ENCODE peak calls at places on chromosomes 6 and 20, in seven cellular contexts. One of them, this sample, is unnamed.

GRCh38 chr6:100209323-100210137 is 215.5 kb upstream of the MCHR2 start:
- DNase-seq in caudate nucleus: no peak
- DNase-seq in GM23248: peak
- DNase-seq in left ventricle myocardium inferior: no peak
- DNase-seq in ovary: no peak
- DNase-seq in heart right ventricle: no peak
- DNase-seq in keratinocyte: no peak
- DNase-seq in this sample: no peak

GRCh38 chr6:54204921-54205511 is 93.8 kb downstream of the MLIP start:
- DNase-seq in ovary: no peak
- DNase-seq in left ventricle myocardium inferior: no peak
- DNase-seq in heart right ventricle: peak
- DNase-seq in GM23248: no peak
- DNase-seq in keratinocyte: no peak
- DNase-seq in caudate nucleus: no peak
- DNase-seq in this sample: no peak

GRCh38 chr6:157725836-157726235 is 97.2 kb upstream of the SNX9 start:
- DNase-seq in caudate nucleus: no peak
- DNase-seq in left ventricle myocardium inferior: no peak
- DNase-seq in heart right ventricle: no peak
- DNase-seq in GM23248: no peak
- DNase-seq in keratinocyte: no peak
- DNase-seq in ovary: no peak
- DNase-seq in this sample: no peak

GRCh38 chr6:107345398-107345797 is 114.0 kb downstream of the PDSS2 start:
- DNase-seq in keratinocyte: no peak
- DNase-seq in caudate nucleus: no peak
- DNase-seq in GM23248: peak
- DNase-seq in ovary: no peak
- DNase-seq in heart right ventricle: no peak
- DNase-seq in left ventricle myocardium inferior: no peak
- DNase-seq in this sample: no peak

GRCh38 chr6:20173833-20174796 is 38.2 kb downstream of the MBOAT1 start:
- DNase-seq in caudate nucleus: no peak
- DNase-seq in keratinocyte: no peak
- DNase-seq in GM23248: no peak
- DNase-seq in ovary: no peak
- DNase-seq in heart right ventricle: no peak
- DNase-seq in left ventricle myocardium inferior: no peak
- DNase-seq in this sample: no peak

GRCh38 chr6:56033451-56033850 is 158.1 kb upstream of the BMP5 start:
- DNase-seq in left ventricle myocardium inferior: no peak
- DNase-seq in caudate nucleus: no peak
- DNase-seq in GM23248: no peak
- DNase-seq in keratinocyte: no peak
- DNase-seq in heart right ventricle: no peak
- DNase-seq in ovary: no peak
- DNase-seq in this sample: no peak

GRCh38 chr20:47243003-47243402 is 113.5 kb downstream of the ZMYND8 start:
- DNase-seq in keratinocyte: no peak
- DNase-seq in heart right ventricle: no peak
- DNase-seq in caudate nucleus: no peak
- DNase-seq in left ventricle myocardium inferior: no peak
- DNase-seq in ovary: no peak
- DNase-seq in GM23248: no peak
- DNase-seq in this sample: no peak

GRCh38 chr6:148736779-148737412 is 9.9 kb upstream of the UST start:
- DNase-seq in left ventricle myocardium inferior: no peak
- DNase-seq in ovary: no peak
- DNase-seq in caudate nucleus: no peak
- DNase-seq in GM23248: peak
- DNase-seq in keratinocyte: no peak
- DNase-seq in heart right ventricle: no peak
- DNase-seq in this sample: no peak

GRCh38 chr6:70371454-70372105 is 41.7 kb upstream of the FAM135A start:
- DNase-seq in left ventricle myocardium inferior: no peak
- DNase-seq in keratinocyte: peak
- DNase-seq in ovary: no peak
- DNase-seq in GM23248: peak
- DNase-seq in caudate nucleus: no peak
- DNase-seq in heart right ventricle: no peak
- DNase-seq in this sample: no peak

GRCh38 chr6:75504902-75505233 is 11.3 kb upstream of the FILIP1 start:
- DNase-seq in heart right ventricle: peak
- DNase-seq in GM23248: peak
- DNase-seq in left ventricle myocardium inferior: no peak
- DNase-seq in ovary: no peak
- DNase-seq in keratinocyte: no peak
- DNase-seq in caudate nucleus: no peak
- DNase-seq in this sample: no peak

GRCh38 chr20:10213526-10213925 is 5.1 kb upstream of the SNAP25 start:
- DNase-seq in caudate nucleus: no peak
- DNase-seq in ovary: no peak
- DNase-seq in GM23248: no peak
- DNase-seq in heart right ventricle: no peak
- DNase-seq in left ventricle myocardium inferior: no peak
- DNase-seq in keratinocyte: no peak
- DNase-seq in this sample: no peak

GRCh38 chr6:41767112-41767946 is 12.4 kb downstream of the FRS3 start:
- DNase-seq in GM23248: peak
- DNase-seq in left ventricle myocardium inferior: peak
- DNase-seq in ovary: no peak
- DNase-seq in keratinocyte: no peak
- DNase-seq in caudate nucleus: no peak
- DNase-seq in heart right ventricle: peak
- DNase-seq in this sample: no peak

GRCh38 chr6:13355969-13356368 is 27.6 kb upstream of the TBC1D7 start:
- DNase-seq in keratinocyte: peak
- DNase-seq in GM23248: no peak
- DNase-seq in heart right ventricle: no peak
- DNase-seq in ovary: no peak
- DNase-seq in left ventricle myocardium inferior: no peak
- DNase-seq in caudate nucleus: no peak
- DNase-seq in this sample: no peak

GRCh38 chr6:137119196-137120104 is 54.0 kb downstream of the IL22RA2 start:
- DNase-seq in caudate nucleus: no peak
- DNase-seq in keratinocyte: no peak
- DNase-seq in left ventricle myocardium inferior: no peak
- DNase-seq in GM23248: no peak
- DNase-seq in heart right ventricle: peak
- DNase-seq in ovary: no peak
- DNase-seq in this sample: no peak

GRCh38 chr6:169996652-169997051 is 245.2 kb downstream of the ERMARD start:
- DNase-seq in left ventricle myocardium inferior: no peak
- DNase-seq in keratinocyte: no peak
- DNase-seq in GM23248: no peak
- DNase-seq in ovary: no peak
- DNase-seq in caudate nucleus: no peak
- DNase-seq in heart right ventricle: no peak
- DNase-seq in this sample: no peak

GRCh38 chr6:27592107-27592480 is 119.2 kb upstream of the ZNF184 start:
- DNase-seq in heart right ventricle: no peak
- DNase-seq in GM23248: no peak
- DNase-seq in caudate nucleus: no peak
- DNase-seq in keratinocyte: no peak
- DNase-seq in left ventricle myocardium inferior: no peak
- DNase-seq in ovary: no peak
- DNase-seq in this sample: no peak

GRCh38 chr6:105994522-105995402 is 91.4 kb upstream of the PRDM1 start:
- DNase-seq in GM23248: peak
- DNase-seq in heart right ventricle: peak
- DNase-seq in caudate nucleus: no peak
- DNase-seq in keratinocyte: no peak
- DNase-seq in ovary: peak
- DNase-seq in left ventricle myocardium inferior: peak
- DNase-seq in this sample: no peak

GRCh38 chr20:4076671-4077070 is 61.3 kb upstream of the RNF24 start:
- DNase-seq in GM23248: peak
- DNase-seq in left ventricle myocardium inferior: no peak
- DNase-seq in keratinocyte: no peak
- DNase-seq in caudate nucleus: no peak
- DNase-seq in heart right ventricle: no peak
- DNase-seq in ovary: no peak
- DNase-seq in this sample: no peak

GRCh38 chr6:108168501-108168979 is 2.7 kb downstream of the NR2E1 start:
- DNase-seq in keratinocyte: no peak
- DNase-seq in ovary: no peak
- DNase-seq in GM23248: peak
- DNase-seq in caudate nucleus: no peak
- DNase-seq in heart right ventricle: peak
- DNase-seq in left ventricle myocardium inferior: no peak
- DNase-seq in this sample: no peak

DNA sequence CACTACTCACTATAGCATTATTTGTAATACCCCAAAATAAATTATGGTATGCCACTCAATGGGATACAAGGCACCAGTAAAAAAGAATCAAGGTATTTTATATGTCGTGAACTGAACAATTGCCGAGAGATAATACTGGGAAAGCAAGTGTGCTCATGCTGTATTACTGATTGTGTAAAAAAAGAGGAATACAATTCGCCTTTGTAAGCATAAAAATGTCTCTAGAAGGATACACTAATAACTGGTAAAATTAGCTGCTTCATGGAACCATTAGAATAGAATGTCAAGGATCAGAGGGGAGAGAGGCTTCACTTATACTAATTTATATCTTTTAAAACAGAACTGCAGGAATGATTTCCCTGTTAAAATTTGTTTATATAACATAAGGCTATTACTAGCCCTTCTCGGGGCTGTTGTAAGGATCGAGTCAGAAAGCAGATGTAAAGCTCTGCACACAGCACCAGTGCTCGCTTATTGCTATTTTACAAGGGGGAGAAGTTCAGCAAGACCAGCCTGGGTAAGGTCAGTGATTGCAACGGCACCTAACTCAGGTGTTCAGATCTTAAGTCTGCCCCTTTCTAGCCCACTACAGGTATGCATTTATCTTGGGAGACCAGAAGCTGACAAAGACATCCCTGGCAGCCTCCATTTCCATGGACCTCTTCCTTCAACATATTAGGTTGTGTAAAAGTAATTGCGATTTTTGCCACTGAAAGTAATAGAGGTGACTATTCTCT is 61.6 kb downstream of the MYH7B start:
- DNase-seq in ovary: no peak
- DNase-seq in left ventricle myocardium inferior: no peak
- DNase-seq in GM23248: no peak
- DNase-seq in keratinocyte: no peak
- DNase-seq in caudate nucleus: no peak
- DNase-seq in heart right ventricle: no peak
- DNase-seq in this sample: no peak
- H3K27ac ChIP-seq in ovary: no peak
- H3K27ac ChIP-seq in left ventricle myocardium inferior: no peak
- H3K27ac ChIP-seq in GM23248: peak
- H3K27ac ChIP-seq in keratinocyte: no peak
- H3K27ac ChIP-seq in caudate nucleus: no peak
- H3K27ac ChIP-seq in heart right ventricle: no peak
- H3K27ac ChIP-seq in this sample: peak

DNA sequence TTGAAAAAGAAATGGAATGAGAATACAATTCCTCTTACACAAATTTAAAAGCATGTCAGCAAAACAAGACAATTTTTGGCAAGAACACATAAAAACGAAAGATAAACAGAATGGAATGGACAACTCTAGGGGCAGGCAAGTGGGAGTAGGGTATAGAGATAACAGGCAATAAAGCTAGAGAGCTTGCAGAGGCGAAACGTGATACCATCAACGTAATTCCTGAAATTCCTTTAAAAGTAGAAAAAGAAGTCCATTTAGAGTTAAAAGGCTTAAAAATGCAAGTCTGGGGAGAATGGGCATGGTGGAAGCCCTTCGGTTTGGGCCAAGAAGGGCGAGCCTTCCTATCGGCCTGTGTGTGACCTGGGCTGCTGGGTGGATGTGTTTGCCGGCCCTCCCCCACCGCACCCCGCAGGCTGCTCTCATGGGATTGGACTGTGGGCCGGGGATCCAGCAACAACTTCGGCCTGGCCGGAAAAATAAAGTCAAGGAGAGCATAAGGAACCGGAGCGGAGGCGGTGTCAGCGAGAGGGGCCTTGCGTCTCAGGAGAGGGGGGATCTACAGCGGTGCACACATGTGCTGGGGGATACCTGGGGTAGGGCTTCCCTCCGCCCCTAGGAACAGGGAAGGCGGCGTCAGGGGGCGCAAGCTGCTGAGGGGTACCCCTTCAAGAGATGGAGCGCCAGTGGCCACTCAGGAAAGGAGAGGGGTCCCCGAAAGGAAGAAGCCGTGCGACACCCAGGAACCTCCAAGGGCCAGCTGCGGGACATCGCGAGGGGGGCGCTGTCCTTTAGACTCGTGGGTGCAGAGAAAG is 4.1 kb downstream of the TMEM239 start:
- DNase-seq in left ventricle myocardium inferior: no peak
- DNase-seq in heart right ventricle: no peak
- DNase-seq in keratinocyte: no peak
- DNase-seq in caudate nucleus: no peak
- DNase-seq in ovary: peak
- DNase-seq in GM23248: no peak
- DNase-seq in this sample: no peak
- H3K27ac ChIP-seq in left ventricle myocardium inferior: no peak
- H3K27ac ChIP-seq in heart right ventricle: no peak
- H3K27ac ChIP-seq in keratinocyte: no peak
- H3K27ac ChIP-seq in caudate nucleus: no peak
- H3K27ac ChIP-seq in ovary: no peak
- H3K27ac ChIP-seq in GM23248: no peak
- H3K27ac ChIP-seq in this sample: no peak

GRCh38 chr6:43717822-43718221 is 30.2 kb upstream of the MRPS18A start:
- DNase-seq in ovary: peak
- DNase-seq in heart right ventricle: peak
- DNase-seq in keratinocyte: no peak
- DNase-seq in left ventricle myocardium inferior: peak
- DNase-seq in GM23248: no peak
- DNase-seq in caudate nucleus: no peak
- DNase-seq in this sample: no peak

GRCh38 chr6:43719511-43719910 is 31.9 kb upstream of the MRPS18A start:
- DNase-seq in heart right ventricle: no peak
- DNase-seq in caudate nucleus: no peak
- DNase-seq in left ventricle myocardium inferior: no peak
- DNase-seq in keratinocyte: no peak
- DNase-seq in GM23248: no peak
- DNase-seq in ovary: no peak
- DNase-seq in this sample: no peak

GRCh38 chr6:43718387-43719105 is 31.0 kb upstream of the MRPS18A start:
- DNase-seq in caudate nucleus: no peak
- DNase-seq in GM23248: no peak
- DNase-seq in keratinocyte: no peak
- DNase-seq in left ventricle myocardium inferior: peak
- DNase-seq in ovary: no peak
- DNase-seq in heart right ventricle: no peak
- DNase-seq in this sample: no peak

GRCh38 chr6:43716099-43716498 is 28.5 kb upstream of the MRPS18A start:
- DNase-seq in heart right ventricle: no peak
- DNase-seq in left ventricle myocardium inferior: peak
- DNase-seq in ovary: peak
- DNase-seq in caudate nucleus: no peak
- DNase-seq in keratinocyte: no peak
- DNase-seq in GM23248: no peak
- DNase-seq in this sample: peak

GRCh38 chr6:43717389-43717788 is 29.8 kb upstream of the MRPS18A start:
- DNase-seq in heart right ventricle: no peak
- DNase-seq in ovary: no peak
- DNase-seq in GM23248: no peak
- DNase-seq in keratinocyte: no peak
- DNase-seq in caudate nucleus: no peak
- DNase-seq in left ventricle myocardium inferior: no peak
- DNase-seq in this sample: no peak
- H3K27ac ChIP-seq in heart right ventricle: peak
- H3K27ac ChIP-seq in ovary: no peak
- H3K27ac ChIP-seq in GM23248: no peak
- H3K27ac ChIP-seq in keratinocyte: no peak
- H3K27ac ChIP-seq in caudate nucleus: no peak
- H3K27ac ChIP-seq in left ventricle myocardium inferior: peak
- H3K27ac ChIP-seq in this sample: no peak

GRCh38 chr6:72810571-72811280 is 188.9 kb downstream of the KCNQ5 start:
- DNase-seq in left ventricle myocardium inferior: no peak
- DNase-seq in caudate nucleus: no peak
- DNase-seq in ovary: no peak
- DNase-seq in keratinocyte: no peak
- DNase-seq in heart right ventricle: no peak
- DNase-seq in GM23248: peak
- DNase-seq in this sample: no peak
- H3K27ac ChIP-seq in left ventricle myocardium inferior: no peak
- H3K27ac ChIP-seq in caudate nucleus: no peak
- H3K27ac ChIP-seq in ovary: no peak
- H3K27ac ChIP-seq in keratinocyte: no peak
- H3K27ac ChIP-seq in heart right ventricle: no peak
- H3K27ac ChIP-seq in GM23248: no peak
- H3K27ac ChIP-seq in this sample: no peak